ENCODE peak calls at places on chromosomes 3 and 15, in seven cellular contexts. Z is breast epithelium, C is body of pancreas, Y is Peyer's patch, B is heart left ventricle, X is esophagus squamous epithelium, P is testis. S is an unnamed sample.
A peak's percentile ranks its signal among the peaks of the same experiment; 100 is the strongest.

GRCh38 chr3:56137406-56137805 is 330.9 kb downstream of the ERC2 start:
- DNase-seq in Z (no peak), C (no peak), Y (no peak), B (no peak), X (no peak), P (no peak), S (no peak)

GRCh38 chr3:29335921-29336320 is 55.0 kb downstream of the RBMS3 start:
- DNase-seq in Z (no peak), C (no peak), Y (no peak), B (no peak), X (no peak), P (no peak), S (no peak)

GRCh38 chr3:141408596-141408995 is 40.3 kb downstream of the ZBTB38 start:
- DNase-seq in Z (no peak), C (no peak), Y (no peak), B (no peak), X (no peak), P (no peak), S (no peak)

GRCh38 chr3:126519506-126520455 is 2.2 kb upstream of the UROC1 start:
- DNase-seq in Z (no peak), C (no peak), Y (no peak), B (no peak), X (no peak), P (no peak), S (peak; percentile 55)

GRCh38 chr3:122395582-122395981 is 11.6 kb downstream of the FAM162A start:
- DNase-seq in Z (no peak), C (no peak), Y (no peak), B (no peak), X (no peak), P (no peak), S (no peak)

GRCh38 chr3:136277634-136278033 is 27.5 kb downstream of the PCCB start:
- DNase-seq in Z (no peak), C (peak; percentile 75), Y (no peak), B (no peak), X (no peak), P (no peak), S (no peak)

GRCh38 chr3:138245026-138245425 is 57.9 kb downstream of the ARMC8 start:
- DNase-seq in Z (no peak), C (no peak), Y (no peak), B (no peak), X (no peak), P (no peak), S (no peak)

GRCh38 chr15:29139540-29140459 is 129.8 kb downstream of the NSMCE3 start:
- DNase-seq in Z (peak; percentile 48), C (peak; percentile 70), Y (no peak), B (no peak), X (no peak), P (peak; percentile 60), S (peak; percentile 82)

GRCh38 chr15:34460451-34460850 is 22.8 kb upstream of the GOLGA8A start:
- DNase-seq in Z (no peak), C (no peak), Y (no peak), B (no peak), X (no peak), P (no peak), S (no peak)

GRCh38 chr3:99647081-99647480 is 8.7 kb downstream of the COL8A1 start:
- DNase-seq in Z (no peak), C (no peak), Y (no peak), B (no peak), X (no peak), P (no peak), S (no peak)

GRCh38 chr3:150761831-150762661 is 923 bp downstream of the SIAH2 start:
- DNase-seq in Z (no peak), C (peak; percentile 66), Y (peak; percentile 53), B (peak; percentile 59), X (no peak), P (peak; percentile 87), S (peak; percentile 91)

GRCh38 chr3:64295594-64295993 is 70.3 kb upstream of the PRICKLE2 start:
- DNase-seq in Z (no peak), C (peak; percentile 40), Y (no peak), B (no peak), X (no peak), P (no peak), S (no peak)

GRCh38 chr3:170864525-170865208 is 5.3 kb downstream of the RPL22L1 start:
- DNase-seq in Z (no peak), C (no peak), Y (no peak), B (no peak), X (no peak), P (no peak), S (no peak)

GRCh38 chr3:189588061-189588817 is 43.0 kb upstream of the TP63 start:
- DNase-seq in Z (no peak), C (no peak), Y (no peak), B (no peak), X (no peak), P (no peak), S (no peak)

DNA sequence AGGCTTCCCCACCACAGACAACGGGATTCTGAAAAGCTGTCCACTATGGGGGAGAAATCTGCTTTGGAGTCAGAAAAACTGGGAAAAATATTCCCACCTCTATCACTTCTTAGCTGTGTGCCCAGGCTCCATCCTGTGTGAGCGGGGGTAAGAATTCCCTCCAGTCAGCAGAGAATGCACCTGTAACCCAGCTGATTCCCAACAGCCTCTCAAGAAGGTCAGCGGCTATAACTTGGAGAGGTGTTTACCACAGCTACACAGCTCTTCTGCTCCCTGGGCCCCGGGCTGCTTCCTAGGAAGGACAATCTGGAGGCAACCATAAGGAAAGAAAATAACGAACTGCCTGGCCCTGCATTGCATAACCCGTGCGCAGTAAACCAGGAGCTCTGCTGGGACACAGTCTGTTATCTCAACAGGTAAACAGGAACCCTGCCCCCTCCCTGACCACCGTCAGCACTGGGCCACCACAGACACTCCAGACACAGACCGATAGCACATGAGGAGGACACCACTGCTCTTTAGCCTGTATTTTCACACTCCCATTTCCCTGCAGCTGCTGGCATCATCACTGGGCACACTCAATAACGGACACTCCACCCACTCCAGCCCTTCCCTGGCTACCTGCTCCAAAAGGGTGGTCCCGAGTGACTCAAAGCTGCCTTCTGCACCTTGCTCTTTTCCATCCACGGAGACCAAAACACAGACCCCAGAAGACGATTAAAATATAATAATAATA is 2.1 kb downstream of the RAB43 start:
- DNase-seq in Z (no peak), C (peak; percentile 60), Y (peak; percentile 44), B (no peak), X (no peak), P (peak; percentile 33), S (peak; percentile 81)
- H3K4me1 ChIP-seq in Z (no peaks in the 10 kb centered on the region), C (peaks cover 63% of the 10 kb centered on the region), Y (peaks cover 8% of the 10 kb centered on the region), B (peaks cover 22% of the 10 kb centered on the region), X (peaks cover 65% of the 10 kb centered on the region), P (peaks cover 36% of the 10 kb centered on the region), S (peaks cover 44% of the 10 kb centered on the region)

DNA sequence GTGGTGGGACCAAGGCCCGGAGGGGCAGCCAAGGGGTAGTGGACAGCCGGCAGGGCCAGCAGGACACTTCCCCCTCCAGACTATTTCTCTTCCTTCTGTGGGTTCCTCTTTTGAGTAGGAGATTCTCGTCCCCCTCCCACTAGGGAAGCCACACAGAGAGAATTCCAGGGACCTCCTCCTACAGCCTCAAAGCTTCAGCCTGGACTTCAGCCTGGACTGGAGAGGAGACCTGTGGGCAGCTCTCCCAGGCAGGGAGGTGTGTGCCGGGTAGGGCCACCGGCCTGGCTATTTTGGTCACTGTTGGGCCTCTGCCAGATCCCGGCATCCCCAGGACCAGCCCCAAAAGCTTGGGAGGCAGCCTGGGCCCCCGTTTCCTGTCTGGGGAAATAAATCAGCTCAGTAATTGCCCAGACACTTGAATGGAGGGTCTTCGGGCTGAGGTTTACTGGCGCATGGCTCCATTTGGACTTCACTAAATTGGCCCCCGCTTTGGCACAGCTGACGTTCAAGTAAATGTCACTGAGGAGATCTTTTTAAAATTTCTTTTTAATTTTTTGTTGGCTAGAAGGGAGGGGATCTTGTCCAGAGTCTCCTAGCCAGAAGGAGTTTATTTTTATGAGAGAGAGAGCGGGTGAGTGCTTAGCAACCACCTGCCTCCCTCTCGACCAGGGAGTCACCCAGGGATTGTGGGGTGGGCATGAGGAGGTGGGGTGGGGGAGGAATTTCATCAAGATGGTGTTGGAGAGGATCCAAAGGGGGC is 1.4 kb downstream of the SLC6A6 start:
- DNase-seq in Z (no peak), C (no peak), Y (no peak), B (peak; percentile 80), X (no peak), P (peak; percentile 41), S (no peak)
- TF ChIP-seq POLR2A in Z (no peak), C (no peak), Y (peak; percentile 21), B (peak; percentile 24), X (no peak), P (no peak), S (no peak)

DNA sequence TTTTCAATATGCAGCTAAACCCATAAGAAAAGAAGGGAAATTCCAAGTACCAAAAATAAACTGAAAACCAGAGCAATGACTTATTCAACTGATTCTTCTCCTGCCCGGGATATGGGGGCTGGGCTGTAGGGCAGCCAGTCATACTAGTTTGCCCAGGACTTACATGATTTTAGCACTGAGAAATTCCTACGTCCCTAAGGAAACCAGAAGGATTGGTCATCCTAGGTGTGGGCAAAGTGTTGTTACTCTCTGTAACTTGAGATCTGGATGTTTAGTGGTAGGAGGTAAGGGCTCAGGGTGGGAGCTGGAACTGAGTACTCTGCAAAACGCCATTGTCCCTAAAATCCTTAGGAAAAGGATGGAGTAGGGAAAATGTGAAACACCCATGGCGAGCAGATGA is 1.2 kb upstream of the DAZL start:
- DNase-seq in Z (no peak), C (no peak), Y (no peak), B (no peak), X (no peak), P (no peak), S (no peak)
- H3K4me1 ChIP-seq in Z (no peaks in the 10 kb centered on the region), C (peaks cover 5% of the 10 kb centered on the region), Y (no peaks in the 10 kb centered on the region), B (no peaks in the 10 kb centered on the region), X (no peaks in the 10 kb centered on the region), P (peaks cover 3% of the 10 kb centered on the region), S (no peaks in the 10 kb centered on the region)

GRCh38 chr3:13484861-13485590 is 4.9 kb downstream of the HDAC11 start:
- DNase-seq in Z (peak; percentile 76), C (peak; percentile 97), Y (no peak), B (peak; percentile 86), X (no peak), P (peak; percentile 46), S (peak; percentile 78)
- TF ChIP-seq POLR2A in Z (no peak), C (peak; percentile 73), Y (peak; percentile 50), B (no peak), X (no peak), P (no peak), S (no peak)

S was measured in spleen.